ENCODE peak calls at places on chromosomes 12 and 14, in nine cellular contexts. F is GM10248, N is heart left ventricle, M is GM23338, H is cardiac fibroblast, S is lung, G is A549, V is epithelial cell of proximal tubule, C is mesothelial cell of epicardium. J is an unnamed sample.

GRCh38 chr12:22543246-22544037 is 900 bp downstream of the C2CD5 start:
- DNase-seq in H (peak), G (no peak), M (peak), N (peak), F (peak), C (no peak), S (peak), V (no peak), J (no peak)

GRCh38 chr12:2624543-2625266 is 170.1 kb upstream of the FKBP4 start:
- DNase-seq in C (no peak), H (no peak), F (no peak), N (no peak), G (no peak), V (no peak), M (peak), S (no peak), J (no peak)

GRCh38 chr12:71691504-71692129 is 5.7 kb downstream of the TMEM19 start:
- DNase-seq in G (no peak), F (no peak), C (no peak), M (no peak), V (no peak), S (no peak), H (no peak), N (no peak), J (no peak)

GRCh38 chr14:79369359-79370332 is 841.7 kb downstream of the DIO2 start:
- DNase-seq in S (no peak), G (peak), H (peak), C (no peak), M (no peak), F (no peak), V (peak), N (no peak), J (no peak)

GRCh38 chr12:92696240-92696639 is 6.5 kb upstream of the PLEKHG7 start:
- DNase-seq in M (no peak), S (no peak), N (no peak), G (no peak), F (no peak), V (no peak), C (no peak), H (peak), J (no peak)

GRCh38 chr12:2402180-2402579 is 349.4 kb downstream of the CACNA1C start:
- DNase-seq in F (no peak), H (no peak), M (no peak), C (no peak), S (no peak), N (no peak), V (no peak), G (no peak), J (no peak)

GRCh38 chr12:57895337-57896138 is 45.8 kb upstream of the ATP23 start:
- DNase-seq in C (no peak), S (no peak), G (no peak), F (no peak), H (no peak), N (no peak), M (no peak), V (no peak), J (no peak)

GRCh38 chr12:124147030-124147429 is 147.9 kb upstream of the RFLNA start:
- DNase-seq in H (no peak), N (no peak), V (no peak), C (no peak), S (no peak), F (no peak), G (no peak), M (no peak), J (no peak)

GRCh38 chr12:27589419-27589818 is 65.4 kb downstream of the PPFIBP1 start:
- DNase-seq in N (no peak), H (no peak), F (no peak), V (no peak), S (no peak), C (no peak), G (no peak), M (no peak), J (no peak)

GRCh38 chr14:102809870-102810269 is 32.6 kb downstream of the TRAF3 start:
- DNase-seq in H (no peak), C (no peak), N (no peak), V (no peak), G (no peak), S (no peak), F (no peak), M (no peak), J (no peak)

GRCh38 chr12:1184402-1184801 is 193.4 kb downstream of the ERC1 start:
- DNase-seq in H (no peak), C (no peak), M (no peak), G (no peak), F (no peak), V (no peak), S (no peak), N (no peak), J (no peak)

GRCh38 chr14:57761800-57762199 is 104.1 kb downstream of the SLC35F4 start:
- DNase-seq in H (no peak), S (no peak), G (no peak), C (no peak), V (no peak), M (peak), N (no peak), F (no peak), J (no peak)

GRCh38 chr12:41514907-41515306 is 326.8 kb downstream of the PDZRN4 start:
- DNase-seq in F (no peak), M (peak), V (no peak), S (no peak), H (peak), N (no peak), G (no peak), C (no peak), J (no peak)
- TF ChIP-seq CTCF in F (peak), M (peak), V (peak), S (no peak), H (peak), N (no peak), G (no peak), C (no peak), J (peak)

DNA sequence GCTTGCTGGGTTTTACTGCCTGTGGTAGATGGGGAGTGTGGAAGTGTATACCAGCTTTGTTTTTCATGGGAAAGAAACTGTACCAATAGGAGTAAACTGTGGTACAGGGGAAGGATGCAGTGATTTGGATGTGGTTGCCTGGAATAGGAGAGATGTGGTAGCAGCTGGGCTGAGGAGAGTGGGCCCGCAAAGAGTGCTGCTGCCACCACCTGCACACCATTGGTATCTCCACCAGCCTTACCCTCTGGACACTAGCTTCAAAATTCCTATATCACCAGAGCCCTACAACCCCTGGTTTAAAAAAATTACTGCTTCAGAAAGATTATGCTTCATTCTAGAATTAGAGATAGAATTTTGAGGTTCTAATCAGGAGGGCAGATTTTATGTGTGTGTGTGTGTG is 53.6 kb downstream of the AKAP6 start:
- DNase-seq in C (no peak), N (no peak), M (peak), G (no peak), S (no peak), F (no peak), H (peak), V (no peak), J (no peak)
- TF ChIP-seq CTCF in C (no peak), N (no peak), M (peak), G (peak), S (no peak), F (no peak), H (peak), V (peak), J (peak)

GRCh38 chr14:68927089-68927488 is 52.0 kb downstream of the ACTN1 start:
- DNase-seq in S (no peak), H (no peak), M (no peak), N (no peak), C (no peak), F (no peak), V (no peak), G (no peak), J (no peak)

GRCh38 chr14:68927956-68928675 is 51.0 kb downstream of the ACTN1 start:
- DNase-seq in F (no peak), N (no peak), H (no peak), M (no peak), C (no peak), V (no peak), S (no peak), G (no peak), J (no peak)

GRCh38 chr14:68925373-68925772 is 53.7 kb downstream of the ACTN1 start:
- DNase-seq in H (no peak), V (no peak), F (no peak), N (no peak), C (no peak), S (no peak), M (no peak), G (no peak), J (no peak)

GRCh38 chr14:68924392-68925158 is 54.5 kb downstream of the ACTN1 start:
- DNase-seq in G (no peak), S (no peak), F (no peak), M (peak), N (peak), H (no peak), V (no peak), C (no peak), J (no peak)

DNA sequence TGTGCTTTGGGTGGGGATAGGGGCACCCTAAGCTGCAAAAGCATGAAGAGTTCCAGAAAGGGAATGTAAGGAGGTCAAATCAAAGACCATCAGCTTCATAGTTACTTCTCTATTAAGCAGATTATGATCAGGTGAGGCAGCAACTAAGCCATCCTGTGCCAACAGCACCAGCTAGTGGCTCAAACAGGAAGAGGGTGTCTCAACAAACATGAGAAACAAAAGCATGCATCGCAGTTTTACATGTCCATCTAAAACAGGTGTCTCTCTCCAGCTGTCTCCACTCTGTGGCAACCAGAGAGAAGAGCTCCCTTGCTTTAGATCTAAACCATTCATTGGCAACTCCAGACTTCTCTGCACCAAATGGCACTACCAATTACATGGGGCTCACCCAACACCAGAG is 52.9 kb downstream of the ACTN1 start:
- DNase-seq in V (no peak), G (no peak), N (no peak), C (no peak), H (no peak), S (no peak), F (no peak), M (peak), J (no peak)
- TF ChIP-seq CTCF in V (peak), G (peak), N (no peak), C (no peak), H (peak), S (no peak), F (no peak), M (peak), J (peak)

DNA sequence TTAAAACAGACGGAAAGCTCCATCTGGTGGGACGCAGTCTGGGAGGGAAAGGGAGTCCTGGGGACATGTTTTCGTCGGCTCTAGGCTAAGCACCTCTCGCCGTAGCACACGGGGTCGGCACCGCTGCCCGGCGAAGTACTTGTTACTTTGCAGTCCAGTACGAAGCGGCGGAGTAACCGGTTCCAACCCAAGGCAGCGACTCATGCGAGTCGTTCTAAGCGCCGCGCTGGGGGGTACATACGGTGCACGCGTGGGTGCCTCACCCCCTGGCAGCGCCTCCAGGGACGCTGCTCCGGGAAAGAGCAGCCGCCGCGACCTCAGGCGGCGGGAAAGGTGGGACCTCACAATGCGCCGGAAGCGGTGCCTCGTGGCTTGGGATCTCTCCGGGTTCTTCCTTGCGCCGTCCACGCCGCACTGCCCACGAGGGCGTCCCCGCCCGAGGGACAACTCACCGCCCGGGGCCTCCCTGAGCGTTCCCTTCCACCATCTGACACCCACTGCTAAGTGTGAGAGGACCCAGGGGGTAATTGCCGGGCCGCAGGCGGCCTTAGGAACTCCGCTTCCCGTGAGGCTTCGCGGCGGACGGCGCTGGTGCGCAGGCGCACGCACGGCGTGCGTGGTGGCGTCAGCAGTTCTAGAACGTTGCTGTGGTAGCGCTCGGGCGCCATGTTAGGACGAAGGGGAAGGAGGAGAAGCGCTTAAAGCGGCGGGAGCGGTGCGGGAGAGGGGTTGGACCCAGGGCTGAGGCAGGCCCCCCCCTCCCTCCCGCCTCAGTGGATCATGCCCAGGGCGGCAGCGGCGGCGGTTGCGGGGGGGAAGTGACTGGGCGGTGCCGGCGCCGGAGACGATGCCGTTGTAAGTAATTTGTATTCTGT is at the start of gene PAPOLA:
- DNase-seq in N (peak), G (peak), V (peak), H (peak), M (peak), S (peak), C (peak), F (peak), J (peak)
- TF ChIP-seq CTCF in N (no peak), G (no peak), V (peak), H (peak), M (peak), S (no peak), C (no peak), F (no peak), J (peak)

GRCh38 chr14:21108791-21109190 is 7.9 kb downstream of the TMEM253 start:
- DNase-seq in S (no peak), M (no peak), V (no peak), H (no peak), G (no peak), C (no peak), F (no peak), N (no peak), J (no peak)

GRCh38 chr14:21105095-21105494 is 4.2 kb downstream of the TMEM253 start:
- DNase-seq in H (no peak), C (no peak), F (peak), G (no peak), S (no peak), N (no peak), V (no peak), M (no peak), J (no peak)

GRCh38 chr14:21106191-21106505 is 5.3 kb downstream of the TMEM253 start:
- DNase-seq in S (no peak), M (no peak), F (no peak), V (no peak), G (no peak), H (peak), C (no peak), N (no peak), J (no peak)

GRCh38 chr14:21107360-21107781 is 6.5 kb downstream of the TMEM253 start:
- DNase-seq in S (no peak), N (no peak), C (no peak), G (no peak), V (no peak), F (no peak), M (no peak), H (no peak), J (no peak)

GRCh38 chr14:21106506-21107359 is 5.9 kb downstream of the TMEM253 start:
- DNase-seq in C (no peak), V (peak), H (peak), S (peak), N (peak), G (peak), M (peak), F (peak), J (no peak)
- TF ChIP-seq CTCF in C (peak), V (peak), H (peak), S (peak), N (peak), G (peak), M (peak), F (peak), J (peak)

DNA sequence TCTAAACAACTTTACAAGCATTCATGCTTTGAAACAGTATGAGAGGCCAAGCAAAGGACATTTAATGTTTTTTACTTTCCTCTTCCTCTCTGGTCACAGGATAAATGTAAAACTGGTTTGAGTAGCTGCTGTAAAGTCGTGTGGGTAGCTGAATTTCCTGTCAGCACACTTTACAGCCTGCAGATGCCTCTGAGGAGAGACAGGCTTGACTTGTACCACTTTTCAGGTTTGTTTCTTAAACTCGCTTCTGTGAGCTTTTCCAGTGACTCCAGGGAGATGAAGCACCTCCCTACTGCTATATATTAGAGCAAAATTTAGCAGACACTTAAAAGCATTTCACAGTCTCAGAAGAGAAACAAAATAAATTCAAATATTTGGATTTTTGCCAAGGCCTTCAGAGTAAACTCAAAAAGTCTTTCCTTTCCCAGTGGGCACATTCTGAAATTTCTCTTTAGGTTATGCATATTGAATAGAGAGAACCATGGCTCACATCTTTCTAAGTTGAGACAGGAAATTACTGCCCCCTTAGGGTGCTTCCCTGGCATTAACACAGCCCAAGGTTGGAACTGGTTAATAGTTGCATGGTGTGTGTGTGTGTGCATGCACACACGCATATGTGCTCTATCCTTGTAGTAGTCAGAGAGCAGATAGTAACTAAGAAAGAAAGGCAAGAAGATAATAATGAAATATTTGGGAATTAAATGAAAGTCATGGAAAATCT is 557.3 kb upstream of the MIS18BP1 start:
- DNase-seq in G (no peak), F (no peak), M (peak), N (no peak), S (no peak), H (no peak), C (no peak), V (peak), J (no peak)
- TF ChIP-seq CTCF in G (no peak), F (peak), M (peak), N (no peak), S (no peak), H (no peak), C (no peak), V (peak), J (peak)

GRCh38 chr14:62179367-62180018 is 417.3 kb downstream of the SNAPC1 start:
- DNase-seq in S (peak), C (no peak), H (peak), N (peak), G (peak), F (peak), M (peak), V (no peak), J (no peak)
- TF ChIP-seq CTCF in S (no peak), C (peak), H (peak), N (peak), G (peak), F (peak), M (peak), V (peak), J (peak)

DNA sequence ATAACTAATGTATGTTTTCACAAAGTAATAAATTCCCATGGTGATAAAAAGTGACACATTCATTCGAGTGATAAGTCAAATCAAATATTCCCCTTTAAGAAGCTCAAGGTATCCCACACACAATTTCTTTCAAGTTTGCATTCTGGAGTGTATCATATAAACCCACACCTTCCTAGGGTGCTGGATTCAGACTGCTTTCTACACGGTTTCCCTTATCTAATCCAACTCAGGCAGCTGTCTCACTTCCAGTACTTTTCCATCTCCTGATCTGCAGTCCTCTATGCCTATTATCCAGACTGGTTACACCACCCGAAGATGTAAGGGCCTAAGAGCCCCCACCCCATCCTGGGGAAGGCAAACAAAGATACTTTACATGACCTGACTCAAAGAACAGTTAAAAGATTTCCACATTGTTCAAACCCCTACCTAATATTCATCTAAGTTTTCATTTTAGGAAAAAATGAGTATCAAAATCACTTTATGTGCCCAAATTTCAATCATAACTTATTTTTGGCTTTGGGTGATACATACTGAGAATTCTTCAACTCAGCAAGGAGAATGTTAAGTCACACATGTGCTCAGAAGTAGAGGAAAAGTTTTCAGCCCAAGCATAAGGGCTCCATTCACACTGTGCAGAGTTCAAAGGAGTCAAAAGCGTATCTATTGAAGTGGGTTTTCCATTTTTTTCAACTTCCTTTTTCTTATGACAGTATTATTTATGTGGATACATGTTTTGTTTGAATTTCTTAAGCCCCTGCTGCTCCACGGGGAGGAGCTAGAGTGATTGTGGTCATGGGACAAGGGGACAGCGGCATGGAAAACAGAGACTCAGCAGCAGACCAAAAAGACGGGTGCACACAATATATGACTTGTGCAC is 41.8 kb downstream of the CORO1C start:
- DNase-seq in C (no peak), N (peak), V (no peak), S (no peak), H (peak), F (no peak), M (no peak), G (no peak), J (no peak)
- TF ChIP-seq CTCF in C (no peak), N (no peak), V (peak), S (no peak), H (no peak), F (no peak), M (no peak), G (no peak), J (peak)